ENCODE peak calls at places on chromosomes 11 and 22, in nine cellular contexts. F is dorsolateral prefrontal cortex, P is neural progenitor cell, H is spleen, K is H1, M is GM23338, X is fibroblast of mammary gland, E is AG09319, G is astrocyte of the cerebellum. L is an unnamed sample.
A peak's percentile ranks its signal among the peaks of the same experiment; 100 is the strongest.

GRCh38 chr22:46626911-46627805 is 7.0 kb downstream of the GRAMD4 start:
- DNase-seq in X (no peak), G (no peak), H (no peak), M (peak; percentile 91), P (peak; percentile 41), F (no peak), E (no peak), K (peak; percentile 87), L (no peak)

GRCh38 chr22:33909075-33909458 is 11.2 kb downstream of the LARGE1 start:
- DNase-seq in H (no peak), K (no peak), E (no peak), P (no peak), G (no peak), M (no peak), X (peak; percentile 48), F (no peak), L (no peak)

GRCh38 chr22:30922151-30922611 is 46.4 kb downstream of the MORC2 start:
- DNase-seq in M (peak; percentile 43), F (peak; percentile 38), K (no peak), H (peak; percentile 91), E (no peak), G (no peak), P (peak; percentile 25), X (peak; percentile 53), L (no peak)

GRCh38 chr22:29204617-29205183 is 996 bp upstream of the EMID1 start:
- DNase-seq in K (no peak), F (no peak), M (no peak), G (no peak), H (no peak), E (no peak), X (no peak), P (no peak), L (no peak)

GRCh38 chr11:29712616-29713015 is 304.2 kb downstream of the KCNA4 start:
- DNase-seq in K (no peak), H (no peak), G (no peak), F (no peak), P (no peak), X (no peak), M (no peak), E (no peak), L (no peak)

GRCh38 chr11:63592975-63593395 is 21.2 kb downstream of the PLAAT3 start:
- DNase-seq in F (peak; percentile 65), X (peak; percentile 41), P (peak; percentile 24), M (peak; percentile 60), K (peak; percentile 68), E (no peak), H (no peak), G (no peak), L (no peak)

GRCh38 chr11:9757809-9758675 is 94.2 kb downstream of the SWAP70 start:
- DNase-seq in E (no peak), G (no peak), M (peak; percentile 80), K (peak; percentile 91), F (peak; percentile 80), H (peak; percentile 98), X (peak; percentile 68), P (peak; percentile 88), L (peak; percentile 81)

GRCh38 chr11:71311176-71311925 is 59.0 kb upstream of the SHANK2 start:
- DNase-seq in E (no peak), M (no peak), H (peak; percentile 19), K (peak; percentile 30), P (no peak), X (no peak), G (no peak), F (no peak), L (no peak)

GRCh38 chr11:116563028-116563712 is 209.6 kb downstream of the BUD13 start:
- DNase-seq in X (peak; percentile 12), K (no peak), F (peak; percentile 62), H (no peak), E (no peak), P (no peak), M (no peak), G (no peak), L (no peak)

GRCh38 chr22:35835267-35835997 is 117.8 kb downstream of the APOL5 start:
- DNase-seq in K (no peak), H (no peak), X (peak; percentile 79), G (no peak), E (peak; percentile 46), P (no peak), F (no peak), M (no peak), L (no peak)

GRCh38 chr11:39174228-39174627 is 2285.2 kb downstream of the LRRC4C start:
- DNase-seq in P (no peak), F (no peak), X (no peak), H (no peak), E (no peak), G (no peak), K (no peak), M (no peak), L (no peak)

GRCh38 chr11:76250520-76251222 is 44.4 kb upstream of the WNT11 start:
- DNase-seq in M (no peak), F (no peak), E (no peak), X (no peak), G (no peak), K (no peak), H (no peak), P (no peak), L (no peak)

GRCh38 chr11:108562746-108563581 is 30.6 kb downstream of the EXPH5 start:
- DNase-seq in F (no peak), P (peak; percentile 22), E (no peak), H (no peak), X (no peak), G (no peak), K (peak; percentile 35), M (no peak), L (no peak)

GRCh38 chr11:56188602-56189001 is 12.2 kb downstream of the OR5J2 start:
- DNase-seq in P (no peak), G (no peak), K (no peak), E (no peak), F (no peak), H (no peak), M (no peak), X (no peak), L (no peak)

GRCh38 chr11:99370557-99371200 is 349.9 kb downstream of the CNTN5 start:
- DNase-seq in F (peak; percentile 50), P (peak; percentile 23), X (peak; percentile 56), E (no peak), K (no peak), H (no peak), G (peak; percentile 44), M (peak; percentile 36), L (no peak)

GRCh38 chr11:119384332-119384731 is 2.8 kb upstream of the USP2 start:
- DNase-seq in E (no peak), H (no peak), P (no peak), F (no peak), G (no peak), X (no peak), M (no peak), K (no peak), L (no peak)

GRCh38 chr11:44681698-44682097 is 45.1 kb upstream of the TSPAN18 start:
- DNase-seq in X (peak; percentile 38), P (no peak), E (no peak), M (no peak), K (no peak), F (no peak), H (no peak), G (no peak), L (no peak)

GRCh38 chr22:50696799-50697561 is 24.4 kb downstream of the SHANK3 start:
- DNase-seq in H (peak; percentile 70), M (peak; percentile 74), F (peak; percentile 35), X (no peak), P (peak; percentile 81), E (no peak), G (no peak), K (peak; percentile 84), L (no peak)

GRCh38 chr11:108734956-108735559 is 70.2 kb downstream of the DDX10 start:
- DNase-seq in E (no peak), X (peak; percentile 34), H (no peak), P (peak; percentile 19), K (no peak), G (no peak), F (no peak), M (peak; percentile 57), L (no peak)

GRCh38 chr11:82900277-82901164 is at the start of gene PRCP:
- DNase-seq in G (peak; percentile 64), F (peak; percentile 86), P (peak; percentile 93), E (peak; percentile 71), X (peak; percentile 86), K (peak; percentile 89), M (peak; percentile 94), H (peak; percentile 99), L (peak; percentile 91)

DNA sequence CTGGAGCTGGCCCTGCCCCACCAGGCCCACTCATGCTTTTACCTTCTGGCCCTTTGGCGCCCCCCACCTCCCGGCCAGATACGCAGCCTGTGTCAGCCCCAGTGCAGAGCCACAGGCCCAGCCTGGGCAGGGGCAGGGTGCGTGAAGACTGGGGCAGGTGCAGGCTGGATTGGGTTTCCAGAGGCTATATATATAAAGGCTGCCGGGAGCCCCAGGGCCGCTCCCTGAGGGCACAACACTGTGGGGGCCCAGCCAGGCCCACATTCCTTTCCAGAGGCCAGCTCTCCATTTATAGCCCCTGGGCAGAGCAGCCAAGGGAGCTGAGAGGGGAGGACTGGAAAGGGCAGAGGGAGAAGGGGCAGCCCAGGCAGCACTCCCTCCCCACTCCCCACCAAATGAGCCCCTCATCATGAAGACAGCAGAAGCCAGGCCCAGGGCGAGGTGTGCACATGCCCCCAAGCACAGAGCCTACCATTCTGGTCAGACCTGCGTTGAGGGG is 5.0 kb upstream of the MYOD1 start:
- DNase-seq in H (no peak), G (no peak), F (no peak), E (no peak), M (peak; percentile 38), X (no peak), K (peak; percentile 64), P (no peak), L (no peak)
- TF ChIP-seq CTCF in H (no peak), G (no peak), F (no peak), E (no peak), M (no peak), X (no peak), K (peak; percentile 40), P (peak; percentile 11), L (no peak)

GRCh38 chr11:17770917-17771316 is 36.3 kb downstream of the KCNC1 start:
- DNase-seq in G (no peak), F (no peak), X (peak; percentile 27), P (no peak), M (no peak), H (no peak), E (no peak), K (no peak), L (no peak)
- TF ChIP-seq CTCF in G (peak; percentile 31), F (no peak), X (peak; percentile 38), P (peak; percentile 20), M (no peak), H (no peak), E (peak; percentile 36), K (no peak), L (no peak)

GRCh38 chr22:36910461-36910860 is 3.0 kb upstream of the CSF2RB start:
- DNase-seq in M (no peak), X (no peak), F (no peak), E (no peak), G (no peak), K (no peak), H (no peak), P (no peak), L (no peak)
- TF ChIP-seq CTCF in M (no peak), X (no peak), F (no peak), E (no peak), G (no peak), K (no peak), H (no peak), P (no peak), L (no peak)

DNA sequence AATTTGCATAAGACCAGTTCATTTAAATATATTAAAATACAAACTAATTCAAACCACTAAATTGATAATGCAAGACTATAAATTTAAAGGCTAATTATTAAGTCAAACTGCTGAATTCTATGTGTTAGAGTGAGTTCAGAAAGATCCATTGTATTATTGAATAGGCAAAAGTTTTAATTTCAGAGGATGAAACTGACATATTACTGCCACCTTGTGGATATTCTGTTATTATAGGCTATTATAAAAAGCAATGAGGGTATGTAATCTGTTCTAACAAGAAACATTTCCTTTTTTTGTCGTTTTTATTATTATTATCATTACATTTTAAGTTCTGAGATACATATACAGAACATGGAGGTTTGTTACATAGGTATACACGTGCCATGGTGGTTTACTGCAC is 20.9 kb upstream of the NAALAD2 start:
- DNase-seq in F (no peak), P (no peak), M (peak; percentile 18), H (no peak), E (no peak), G (no peak), K (no peak), X (peak; percentile 4), L (no peak)
- TF ChIP-seq CTCF in F (peak; percentile 72), P (peak; percentile 63), M (peak; percentile 66), H (peak; percentile 9), E (peak; percentile 20), G (no peak), K (peak; percentile 14), X (peak; percentile 31), L (peak; percentile 70)